ENCODE peak calls at places on chromosomes 5 and 9, in nine cellular contexts. X, U, Z, K, A, J, F, V and I are unnamed samples.

GRCh38 chr5:54997081-54997480 is 11.7 kb upstream of the ESM1 start:
- DNase-seq in A (no peak), J (no peak), U (no peak), Z (no peak), K (no peak), V (no peak), F (no peak), X (no peak), I (no peak)

GRCh38 chr9:7777776-7778175 is 21.8 kb downstream of the DMAC1 start:
- DNase-seq in V (no peak), A (no peak), X (no peak), K (no peak), F (no peak), U (no peak), Z (no peak), J (no peak), I (no peak)

GRCh38 chr9:96858018-96858573 is 3.8 kb upstream of the ZNF782 start:
- DNase-seq in X (no peak), U (no peak), V (no peak), K (no peak), J (no peak), A (no peak), F (no peak), Z (no peak), I (no peak)

GRCh38 chr9:97440160-97440559 is 28.3 kb downstream of the TDRD7 start:
- DNase-seq in V (no peak), J (no peak), X (no peak), Z (no peak), U (no peak), F (no peak), K (no peak), A (no peak), I (no peak)

GRCh38 chr9:112037281-112038016 is 137.6 kb downstream of the SUSD1 start:
- DNase-seq in A (no peak), K (no peak), V (no peak), J (no peak), Z (peak; percentile 32), F (no peak), U (peak; percentile 79), X (peak; percentile 80), I (no peak)

GRCh38 chr9:128142061-128142460 is 7.2 kb upstream of the LCN2 start:
- DNase-seq in A (no peak), K (no peak), J (no peak), V (no peak), X (peak; percentile 40), Z (no peak), F (no peak), U (no peak), I (no peak)

GRCh38 chr9:8143677-8144076 is 344.1 kb upstream of the DMAC1 start:
- DNase-seq in X (no peak), J (no peak), V (no peak), U (no peak), F (no peak), K (no peak), Z (no peak), A (no peak), I (no peak)

GRCh38 chr9:97934321-97935115 is 3.5 kb downstream of the HEMGN start:
- DNase-seq in X (peak; percentile 46), J (no peak), V (no peak), F (no peak), A (no peak), K (no peak), Z (no peak), U (no peak), I (no peak)

GRCh38 chr5:68755293-68755692 is 338.5 kb upstream of the SLC30A5 start:
- DNase-seq in K (no peak), J (no peak), F (no peak), U (no peak), A (no peak), X (no peak), Z (no peak), V (no peak), I (no peak)

GRCh38 chr5:36108758-36109245 is 42.1 kb upstream of the UGT3A2 start:
- DNase-seq in X (no peak), Z (no peak), U (no peak), K (no peak), J (no peak), A (no peak), V (no peak), F (no peak), I (no peak)

GRCh38 chr5:79886456-79886855 is 104.6 kb downstream of the MTX3 start:
- DNase-seq in F (no peak), V (no peak), J (no peak), U (no peak), X (no peak), Z (no peak), K (no peak), A (no peak), I (no peak)

GRCh38 chr5:72543365-72543764 is 36.2 kb upstream of the ZNF366 start:
- DNase-seq in J (no peak), X (no peak), K (no peak), A (no peak), U (no peak), Z (no peak), F (no peak), V (no peak), I (no peak)

DNA sequence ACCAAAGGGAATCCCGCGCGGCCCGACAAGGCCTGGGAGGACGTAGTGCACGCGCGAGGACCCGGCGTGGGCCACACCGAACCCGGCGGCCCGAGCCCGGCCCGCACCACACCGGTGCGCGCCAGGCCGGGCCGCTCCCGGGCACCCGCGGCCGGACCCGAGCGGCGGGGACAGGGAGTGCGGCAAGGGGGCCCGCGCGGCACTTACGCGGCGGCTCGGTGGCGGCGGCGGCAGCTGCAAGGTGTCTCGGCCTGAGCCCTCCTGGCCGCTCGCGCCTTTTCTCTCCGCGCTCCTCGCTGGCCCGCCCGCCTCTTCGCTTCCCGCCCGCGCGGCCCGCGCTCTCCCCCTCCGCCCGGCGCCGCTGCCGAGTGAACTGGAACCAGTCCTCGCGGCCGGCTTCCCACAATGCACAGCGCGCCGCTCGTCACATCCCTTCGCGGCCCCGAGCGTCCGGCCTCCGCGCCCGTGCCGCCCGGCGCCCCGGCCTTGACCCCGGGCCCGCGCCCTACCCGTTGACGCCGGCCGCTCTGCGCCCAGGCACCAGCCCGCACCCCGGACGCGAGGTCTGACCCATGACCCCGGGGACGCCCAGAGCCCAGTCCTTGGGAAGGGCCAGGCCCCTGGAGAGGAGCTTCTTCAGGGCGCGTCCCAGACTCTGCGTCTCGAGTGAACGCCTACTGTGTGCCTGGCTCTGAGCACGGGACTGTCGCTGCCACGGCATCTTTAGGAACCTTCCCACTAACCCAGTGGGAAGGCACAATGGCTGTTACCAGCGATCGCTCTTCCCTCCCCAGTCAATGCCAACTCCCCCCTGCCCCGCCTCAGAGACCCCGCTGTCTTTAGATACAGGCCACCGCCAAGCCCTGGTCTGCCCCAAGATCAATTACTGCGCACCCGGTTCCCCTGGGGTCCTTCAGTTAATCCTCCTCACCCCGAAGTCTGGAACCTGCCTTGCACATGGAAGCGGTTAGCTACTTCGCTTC is at the start of gene MACROH2A1:
- DNase-seq in Z (peak; percentile 92), A (peak; percentile 38), V (peak; percentile 94), U (peak; percentile 95), J (peak; percentile 63), F (peak; percentile 92), X (peak; percentile 99), K (peak; percentile 70), I (peak; percentile 83)
- TF ChIP-seq POLR2A in Z (peak; percentile 72), A (peak; percentile 24), V (peak; percentile 10), U (peak; percentile 87), J (peak; percentile 91), F (no peak), X (peak; percentile 85), K (peak; percentile 97), I (no peak)

GRCh38 chr5:150509992-150510391 is 2.1 kb downstream of the NDST1 start:
- DNase-seq in Z (no peak), X (no peak), A (no peak), J (no peak), K (no peak), F (no peak), U (no peak), V (no peak), I (no peak)
- H3K27ac ChIP-seq in Z (peak overlapping the region; percentile 92), X (peak overlapping the region; percentile 74), A (no peak overlapping the region), J (peak overlapping the region; percentile 92), K (peak overlapping the region; percentile 34), F (peak overlapping the region; percentile 87), U (peak overlapping the region; percentile 90), V (peak overlapping the region; percentile 57), I (peak overlapping the region; percentile 96)

GRCh38 chr5:150758534-150759333 is at the start of gene DCTN4:
- DNase-seq in X (peak; percentile 98), V (peak; percentile 99), K (peak; percentile 98), A (peak; percentile 99), J (peak; percentile 98), Z (peak; percentile 96), F (peak; percentile 96), U (peak; percentile 98), I (peak; percentile 98)
- TF ChIP-seq POLR2A in X (no peak), V (peak; percentile 39), K (peak; percentile 71), A (peak; percentile 63), J (peak; percentile 66), Z (peak; percentile 47), F (no peak), U (peak; percentile 41), I (peak; percentile 69)

DNA sequence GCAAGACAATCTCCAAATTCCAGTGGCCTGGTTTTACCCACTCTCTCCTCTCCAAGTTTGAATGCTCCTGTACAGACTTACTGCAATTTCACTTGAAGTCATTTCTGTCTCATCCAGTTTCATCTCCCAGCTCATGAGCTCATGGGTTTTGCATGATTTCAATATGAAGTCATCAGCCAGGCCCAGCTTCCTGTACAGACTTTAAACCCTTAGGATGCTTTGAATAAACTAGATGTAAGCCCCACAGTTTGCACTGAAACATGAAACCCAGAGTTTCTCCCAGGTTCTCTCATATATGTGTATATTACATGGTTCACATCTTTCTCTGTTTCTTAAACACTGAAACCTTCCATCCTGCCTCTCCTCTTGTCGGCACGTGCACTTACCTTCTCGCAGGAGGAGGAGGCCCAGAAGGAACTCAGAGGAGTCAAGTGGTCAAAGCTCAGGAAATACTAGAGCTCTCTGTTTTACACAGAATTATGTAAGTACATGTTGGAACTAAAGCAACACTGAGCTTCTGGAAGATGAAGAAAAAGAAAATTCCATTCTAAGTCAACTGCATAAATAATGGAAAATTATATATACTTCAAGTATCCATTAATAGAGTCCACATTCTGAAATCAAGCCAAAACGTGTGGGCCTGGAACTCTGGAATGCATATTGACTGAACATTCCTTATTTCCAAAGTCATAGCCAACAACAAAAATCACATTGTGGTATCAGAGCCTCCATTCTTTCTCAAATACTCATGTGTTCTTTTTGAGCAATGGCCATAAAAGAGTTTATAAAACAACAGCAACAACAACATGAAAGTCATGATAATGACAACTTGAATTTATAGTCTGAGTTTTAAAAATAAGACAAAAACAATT is 121.7 kb upstream of the RAI14 start:
- DNase-seq in V (no peak), Z (no peak), X (no peak), F (no peak), J (no peak), A (no peak), K (no peak), U (no peak), I (no peak)
- H3K27ac ChIP-seq in V (peak overlapping the region; percentile 57), Z (peak overlapping the region; percentile 33), X (no peak overlapping the region), F (no peak overlapping the region), J (peak overlapping the region; percentile 2), A (no peak overlapping the region), K (no peak overlapping the region), U (no peak overlapping the region), I (no peak overlapping the region)